ENCODE peak calls at places on chromosomes 16 and 17, in six cellular contexts. W is A549, X is Peyer's patch, F is stomach, C is prostate gland, Q is IMR-90. K is an unnamed sample. For H3K4me1, the result is how much of the 10 kb centered on the place peaks cover.

GRCh38 chr16:57688487-57688986 is 6.1 kb upstream of the DRC7 start:
- DNase-seq in W (no peak), X (no peak), F (no peak), C (no peak), Q (no peak), K (no peak)

GRCh38 chr17:69574257-69575197 is 160.0 kb downstream of the MAP2K6 start:
- DNase-seq in W (no peak), X (no peak), F (no peak), C (no peak), Q (peak), K (no peak)

GRCh38 chr17:73956595-73957465 is 246.6 kb upstream of the RPL38 start:
- DNase-seq in W (peak), X (peak), F (peak), C (no peak), Q (no peak), K (peak)

GRCh38 chr16:58970775-58971174 is 236.7 kb upstream of the GOT2 start:
- DNase-seq in W (no peak), X (no peak), F (no peak), C (no peak), Q (no peak), K (no peak)

GRCh38 chr16:86814256-86814655 is 235.9 kb downstream of the FOXL1 start:
- DNase-seq in W (no peak), X (no peak), F (no peak), C (no peak), Q (no peak), K (no peak)

GRCh38 chr17:28701987-28702751 is 9.5 kb downstream of the PROCA1 start:
- DNase-seq in W (no peak), X (no peak), F (no peak), C (no peak), Q (no peak), K (no peak)

GRCh38 chr16:78206623-78207223 is 107.3 kb downstream of the WWOX start:
- DNase-seq in W (no peak), X (no peak), F (no peak), C (no peak), Q (no peak), K (no peak)

GRCh38 chr17:71963341-71963740 is 157.5 kb upstream of the SOX9 start:
- DNase-seq in W (no peak), X (no peak), F (no peak), C (no peak), Q (no peak), K (no peak)

GRCh38 chr16:85610446-85611204 is 2.5 kb upstream of the GSE1 start:
- DNase-seq in W (peak), X (peak), F (peak), C (peak), Q (peak), K (peak)

GRCh38 chr16:20409398-20410152 is at the start of gene ACSM5:
- DNase-seq in W (no peak), X (no peak), F (peak), C (no peak), Q (no peak), K (peak)

GRCh38 chr17:33674685-33675084 is 381.6 kb upstream of the ASIC2 start:
- DNase-seq in W (peak), X (no peak), F (peak), C (peak), Q (peak), K (peak)

GRCh38 chr16:85192736-85193493 is 80.6 kb upstream of the CIBAR2 start:
- DNase-seq in W (no peak), X (no peak), F (no peak), C (no peak), Q (peak), K (no peak)

GRCh38 chr16:67723151-67723915 is 4.2 kb upstream of the GFOD2 start:
- DNase-seq in W (no peak), X (no peak), F (no peak), C (no peak), Q (peak), K (no peak)

GRCh38 chr17:29615492-29616299 is 7.0 kb downstream of the CORO6 start:
- DNase-seq in W (peak), X (peak), F (peak), C (peak), Q (peak), K (peak)

GRCh38 chr16:1431497-1432270 is 806 bp downstream of the PERCC1 start:
- DNase-seq in W (no peak), X (no peak), F (no peak), C (no peak), Q (no peak), K (no peak)

GRCh38 chr17:76585048-76585648 is 512 bp downstream of the ST6GALNAC2 start:
- DNase-seq in W (no peak), X (no peak), F (peak), C (no peak), Q (no peak), K (peak)

GRCh38 chr17:9273334-9274118 is 252.2 kb downstream of the NTN1 start:
- DNase-seq in W (no peak), X (no peak), F (no peak), C (no peak), Q (peak), K (no peak)

GRCh38 chr17:32828822-32829221 is 48.1 kb downstream of the MYO1D start:
- DNase-seq in W (no peak), X (no peak), F (no peak), C (no peak), Q (no peak), K (no peak)

GRCh38 chr16:66923866-66924265 is 1.5 kb downstream of the RRAD start:
- DNase-seq in W (no peak), X (no peak), F (no peak), C (no peak), Q (no peak), K (no peak)

GRCh38 chr16:49608801-49609200 is 235.2 kb downstream of the C16orf78 start:
- DNase-seq in W (no peak), X (no peak), F (no peak), C (no peak), Q (peak), K (no peak)

GRCh38 chr16:50438041-50438437 is 69.3 kb upstream of the BRD7 start:
- DNase-seq in W (no peak), X (no peak), F (no peak), C (no peak), Q (no peak), K (no peak)

GRCh38 chr17:28724500-28725165 is 1.4 kb downstream of the TLCD1 start:
- DNase-seq in W (no peak), X (no peak), F (no peak), C (no peak), Q (no peak), K (no peak)

GRCh38 chr16:1311212-1311737 is 1.8 kb downstream of the UBE2I start:
- DNase-seq in W (no peak), X (no peak), F (no peak), C (no peak), Q (no peak), K (no peak)

GRCh38 chr16:57699899-57700298 is 5.3 kb downstream of the DRC7 start:
- DNase-seq in W (no peak), X (no peak), F (peak), C (no peak), Q (no peak), K (no peak)

GRCh38 chr17:43403846-43404245 is 5.1 kb downstream of the ARL4D start:
- DNase-seq in W (no peak), X (no peak), F (no peak), C (no peak), Q (no peak), K (no peak)

GRCh38 chr17:43399839-43400328 is 1.1 kb downstream of the ARL4D start:
- DNase-seq in W (no peak), X (no peak), F (no peak), C (no peak), Q (no peak), K (no peak)

GRCh38 chr17:43401293-43401692 is 2.5 kb downstream of the ARL4D start:
- DNase-seq in W (peak), X (no peak), F (peak), C (no peak), Q (peak), K (peak)

GRCh38 chr17:43402567-43402966 is 3.8 kb downstream of the ARL4D start:
- DNase-seq in W (no peak), X (no peak), F (no peak), C (no peak), Q (no peak), K (no peak)

DNA sequence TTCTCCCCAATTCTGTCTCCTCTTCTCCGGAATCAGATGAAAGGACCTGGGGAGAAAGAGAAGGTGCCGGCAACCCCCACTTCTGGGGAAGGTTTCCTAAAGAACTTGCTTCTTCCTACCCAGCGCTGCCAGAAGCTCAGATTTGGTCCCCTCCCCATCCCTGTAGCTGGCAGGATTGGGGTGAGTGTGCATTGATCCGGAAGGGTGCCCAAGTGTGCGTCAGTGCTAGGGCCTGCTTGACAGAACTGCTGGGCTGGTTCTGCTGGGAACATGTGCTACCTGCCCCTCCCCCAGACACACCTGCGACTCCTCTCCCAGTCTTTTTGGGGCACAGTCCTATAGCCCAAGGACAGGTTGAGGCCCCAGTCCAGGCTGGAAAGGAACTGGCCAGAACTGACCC is 3.3 kb downstream of the ARL4D start:
- DNase-seq in W (no peak), X (no peak), F (no peak), C (no peak), Q (no peak), K (no peak)
- H3K4me1 ChIP-seq in W (under half), X (under half), F (under half), C (under half), Q (under half), K (under half)

DNA sequence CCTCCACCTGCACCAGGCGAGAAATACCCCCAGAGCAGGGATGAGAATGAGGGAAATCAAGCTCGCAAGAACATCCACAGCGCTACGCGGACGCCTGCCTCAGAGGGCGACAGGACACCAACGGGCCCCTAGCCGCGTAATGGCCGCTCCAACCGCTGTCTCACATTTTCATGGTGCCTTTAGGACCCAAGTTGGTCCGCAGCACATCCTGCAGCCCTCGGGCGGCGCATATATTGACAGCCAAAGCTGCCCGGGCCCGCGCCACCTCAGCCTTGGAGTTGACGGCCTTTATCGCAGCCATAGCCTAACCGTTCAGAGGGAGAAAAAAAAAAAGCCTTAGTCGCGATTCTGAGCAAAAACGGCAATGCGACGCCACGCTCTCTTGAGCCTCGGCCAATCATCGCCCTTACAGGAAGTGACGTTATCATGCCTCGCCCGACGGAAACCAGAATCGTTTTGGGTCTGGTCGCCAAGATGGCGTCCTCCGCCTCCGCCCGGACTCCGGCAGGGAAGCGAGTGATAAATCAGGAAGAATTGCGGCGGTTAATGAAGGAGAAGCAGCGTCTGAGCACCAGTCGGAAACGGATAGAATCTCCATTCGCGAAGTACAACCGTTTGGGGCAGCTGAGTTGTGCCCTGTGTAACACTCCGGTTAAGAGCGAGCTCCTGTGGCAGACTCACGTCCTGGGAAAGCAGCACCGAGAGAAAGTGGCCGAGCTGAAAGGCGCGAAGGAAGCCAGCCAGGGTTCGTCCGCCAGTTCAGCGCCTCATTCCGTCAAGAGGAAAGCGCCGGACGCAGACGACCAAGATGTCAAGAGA is at the start of the genes CCT6B and ZNF830:
- DNase-seq in W (peak), X (peak), F (peak), C (peak), Q (peak), K (peak)
- TF ChIP-seq POLR2A in W (peak), X (peak), F (no peak), C (peak), Q (peak), K (peak)

GRCh38 chr16:3457434-3458252 is 14.2 kb downstream of the NAA60 start:
- DNase-seq in W (peak), X (peak), F (peak), C (peak), Q (peak), K (peak)
- H3K4me3 ChIP-seq in W (peak), X (peak), F (peak), C (peak), Q (peak), K (no peak)

DNA sequence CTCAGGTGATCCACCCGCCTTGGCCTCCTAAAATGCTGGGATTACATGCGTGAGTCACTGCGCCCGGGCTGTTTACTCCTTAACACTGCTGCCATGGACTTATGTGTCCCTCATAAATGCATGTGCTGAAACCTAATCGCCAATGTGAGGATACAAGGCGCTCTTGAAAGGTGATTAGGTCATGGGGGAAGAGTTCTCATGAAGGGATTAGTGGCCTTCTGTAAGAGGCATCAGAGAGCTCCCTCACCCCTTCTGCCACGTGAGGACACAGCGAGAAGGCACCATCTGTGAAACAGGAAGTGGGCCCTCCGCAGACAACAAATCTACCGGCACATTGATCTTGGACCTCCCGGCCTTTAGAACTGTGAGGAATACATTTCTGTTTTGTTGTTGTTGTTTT is 19.1 kb downstream of the ITPRIPL2 start:
- DNase-seq in W (no peak), X (no peak), F (no peak), C (no peak), Q (no peak), K (no peak)
- H3K4me1 ChIP-seq in W (half or more), X (half or more), F (under half), C (under half), Q (under half), K (under half)

GRCh38 chr17:31672161-31672819 is 186.8 kb downstream of the COPRS start:
- DNase-seq in W (no peak), X (no peak), F (no peak), C (no peak), Q (no peak), K (no peak)

GRCh38 chr17:31673076-31673475 is 186.0 kb downstream of the COPRS start:
- DNase-seq in W (no peak), X (no peak), F (no peak), C (no peak), Q (no peak), K (no peak)

GRCh38 chr17:31674717-31675349 is 184.2 kb downstream of the COPRS start:
- DNase-seq in W (no peak), X (no peak), F (no peak), C (no peak), Q (peak), K (no peak)

GRCh38 chr17:31677036-31677435 is 182.0 kb downstream of the COPRS start:
- DNase-seq in W (no peak), X (no peak), F (no peak), C (no peak), Q (no peak), K (no peak)

DNA sequence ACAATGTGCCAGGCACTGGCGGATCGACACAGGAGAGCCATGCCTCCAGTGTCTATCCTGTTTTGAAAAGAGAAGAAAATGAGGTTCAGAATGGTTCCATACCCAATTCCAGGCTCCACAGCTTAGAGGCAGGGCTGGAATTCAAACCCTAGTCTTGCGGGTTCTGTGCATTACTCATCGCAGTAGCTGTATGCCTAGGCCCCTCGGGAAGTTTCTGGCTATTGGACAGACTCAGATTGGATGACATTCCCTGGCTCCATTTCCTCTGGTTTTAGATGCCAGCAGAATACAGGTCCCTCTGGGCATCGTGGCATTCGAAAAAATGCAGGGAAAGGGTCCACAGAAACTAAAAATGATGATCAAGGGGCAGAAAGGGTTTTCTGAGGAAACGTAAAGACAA is 184.7 kb downstream of the COPRS start:
- DNase-seq in W (no peak), X (no peak), F (no peak), C (no peak), Q (peak), K (no peak)
- TF ChIP-seq POLR2A in W (no peak), X (no peak), F (no peak), C (no peak), Q (no peak), K (no peak)

K was measured in adrenal gland.